ENCODE peak calls at places on chromosomes 4 and X, in ten cellular contexts. P is memory B cell; N is stimulated activated CD4-positive, alpha-beta T cell treated with anti-CD3 and anti-CD28 coated beads, Interleukin-4, amount 100 ng/mL, for 48 hours; S is sigmoid colon; A is naive thymus-derived CD8-positive, alpha-beta T cell; F is T-helper 1 cell; Z is adrenal gland; D is amniotic epithelial cell; W is HEK293T; T is skeletal muscle cell. L is an unnamed sample.

GRCh38 chr4:4735870-4736269 is 123.6 kb upstream of the MSX1 start:
- DNase-seq in S (peak), D (no peak), W (no peak), Z (no peak), A (no peak), F (no peak), P (no peak), N (no peak), T (no peak), L (no peak)

GRCh38 chrX:150649096-150649870 is 43.9 kb upstream of the MTMR1 start:
- DNase-seq in S (peak), N (no peak), Z (peak), P (no peak), A (no peak), F (no peak), W (no peak), D (peak), T (no peak), L (no peak)

GRCh38 chrX:52852110-52852872 is 15.6 kb downstream of the XAGE3 start:
- DNase-seq in D (peak), T (no peak), A (no peak), N (no peak), Z (no peak), S (no peak), P (no peak), W (no peak), F (no peak), L (no peak)

GRCh38 chr4:84638092-84638491 is 55.2 kb downstream of the CDS1 start:
- DNase-seq in N (no peak), D (no peak), P (no peak), T (no peak), A (no peak), F (no peak), Z (no peak), S (no peak), W (no peak), L (no peak)

GRCh38 chr4:5036239-5036638 is 15.0 kb upstream of the STK32B start:
- DNase-seq in N (no peak), P (no peak), S (no peak), F (no peak), D (peak), W (no peak), Z (no peak), T (no peak), A (no peak), L (no peak)

GRCh38 chr4:185405296-185405999 is 8.8 kb downstream of the ANKRD37 start:
- DNase-seq in P (no peak), D (no peak), S (no peak), Z (no peak), W (no peak), F (no peak), T (no peak), N (no peak), A (no peak), L (no peak)

GRCh38 chrX:140149761-140150160 is 184.4 kb upstream of the CXorf66 start:
- DNase-seq in A (no peak), S (no peak), Z (no peak), N (no peak), F (no peak), D (no peak), P (no peak), W (no peak), T (no peak), L (no peak)

GRCh38 chr4:68209003-68209402 is 36.5 kb downstream of the TMPRSS11B start:
- DNase-seq in S (no peak), P (no peak), N (no peak), W (no peak), A (no peak), F (no peak), T (no peak), Z (no peak), D (peak), L (no peak)

GRCh38 chrX:40176256-40176978 is 78.7 kb upstream of the BCOR start:
- DNase-seq in S (peak), Z (peak), W (no peak), D (peak), A (peak), N (peak), P (peak), F (peak), T (no peak), L (peak)

GRCh38 chr4:24664956-24665355 is 80.6 kb upstream of the DHX15 start:
- DNase-seq in F (no peak), S (no peak), Z (no peak), P (no peak), W (no peak), T (no peak), A (no peak), N (no peak), D (no peak), L (no peak)

GRCh38 chrX:31572396-31572795 is 500.6 kb upstream of the FTHL17 start:
- DNase-seq in S (no peak), F (no peak), D (peak), Z (no peak), P (no peak), A (no peak), T (no peak), W (no peak), N (no peak), L (no peak)

GRCh38 chr4:4837921-4838601 is 21.4 kb upstream of the MSX1 start:
- DNase-seq in W (no peak), N (no peak), Z (no peak), F (no peak), A (no peak), D (no peak), S (no peak), P (no peak), T (no peak), L (no peak)

GRCh38 chr4:43047044-43047443 is 154.5 kb downstream of the GRXCR1 start:
- DNase-seq in F (no peak), W (no peak), N (no peak), D (no peak), A (no peak), Z (no peak), T (no peak), S (no peak), P (no peak), L (no peak)

GRCh38 chrX:635428-636192 is 5.0 kb downstream of the SHOX start:
- DNase-seq in A (no peak), N (no peak), Z (no peak), D (no peak), W (no peak), S (no peak), T (no peak), F (no peak), P (no peak), L (no peak)

GRCh38 chr4:88828846-88829245 is 131.2 kb upstream of the NAP1L5 start:
- DNase-seq in A (no peak), N (no peak), T (no peak), F (no peak), S (no peak), Z (no peak), W (no peak), D (peak), P (no peak), L (no peak)

GRCh38 chr4:3339566-3339965 is 46.7 kb downstream of the RGS12 start:
- DNase-seq in A (no peak), Z (no peak), N (no peak), T (no peak), W (no peak), D (peak), F (no peak), S (no peak), P (no peak), L (no peak)

GRCh38 chrX:154096140-154097002 is 1.1 kb downstream of the MECP2 start:
- DNase-seq in T (no peak), A (no peak), N (no peak), Z (no peak), W (no peak), D (peak), P (peak), F (peak), S (no peak), L (no peak)

GRCh38 chrX:101659601-101660063 is at the start of gene ARMCX2:
- DNase-seq in W (no peak), S (peak), T (peak), D (peak), Z (peak), F (no peak), N (no peak), P (no peak), A (no peak), L (no peak)

GRCh38 chr4:118816538-118817177 is 19.3 kb downstream of the SEC24D start:
- DNase-seq in W (no peak), N (no peak), A (no peak), P (no peak), D (peak), F (no peak), Z (no peak), S (no peak), T (no peak), L (no peak)

GRCh38 chr4:13584481-13584880 is 40.2 kb upstream of the NKX3-2 start:
- DNase-seq in T (no peak), W (no peak), P (no peak), S (no peak), D (no peak), N (no peak), Z (no peak), F (no peak), A (no peak), L (no peak)

GRCh38 chr4:8222609-8223391 is 23.7 kb downstream of the SH3TC1 start:
- DNase-seq in S (no peak), Z (no peak), D (no peak), W (no peak), A (no peak), T (no peak), F (no peak), N (no peak), P (no peak), L (no peak)

GRCh38 chr4:81503586-81503985 is 31.9 kb upstream of the RASGEF1B start:
- DNase-seq in N (no peak), T (no peak), F (no peak), S (no peak), D (no peak), Z (no peak), A (no peak), P (no peak), W (no peak), L (no peak)

GRCh38 chr4:117986331-117986730 is 48.0 kb upstream of the NDST3 start:
- DNase-seq in T (no peak), P (no peak), A (no peak), F (no peak), W (no peak), Z (no peak), D (no peak), N (no peak), S (no peak), L (no peak)

GRCh38 chrX:19646298-19646697 is 131.0 kb upstream of the MAP3K15 start:
- DNase-seq in D (no peak), W (no peak), P (no peak), Z (no peak), T (no peak), S (no peak), F (no peak), N (no peak), A (no peak), L (no peak)

L was measured in activated CD4-positive, alpha-beta T cell treated with anti-CD3 and anti-CD28 coated beads for 24 hours.